ENCODE peak calls at places on chromosomes 12 and 14, in four cellular contexts. Y, M, E and W are unnamed samples.

GRCh38 chr12:75556306-75556899 is 45.0 kb upstream of the KRR1 start:
- DNase-seq in Y (no peak), E (no peak), M (no peak), W (no peak)

GRCh38 chr14:78530078-78530477 is 359.9 kb downstream of the NRXN3 start:
- DNase-seq in Y (no peak), M (peak), E (peak), W (no peak)

GRCh38 chr12:106416273-106416672 is 58.7 kb downstream of the POLR3B start:
- DNase-seq in M (peak), Y (no peak), E (peak), W (no peak)

GRCh38 chr14:45698462-45699134 is 445.6 kb upstream of the MIS18BP1 start:
- DNase-seq in E (no peak), Y (no peak), M (peak), W (peak)

GRCh38 chr12:27972721-27973120 is at the start of gene PTHLH:
- DNase-seq in E (no peak), M (no peak), Y (no peak), W (no peak)

GRCh38 chr12:79883216-79883615 is 51.7 kb downstream of the PPP1R12A start:
- DNase-seq in M (no peak), E (no peak), Y (no peak), W (peak)

GRCh38 chr14:82094819-82095218 is 561.2 kb upstream of the SEL1L start:
- DNase-seq in M (peak), Y (no peak), E (no peak), W (no peak)

GRCh38 chr12:27355486-27355885 is 22.9 kb downstream of the BMAL2 start:
- DNase-seq in E (no peak), M (no peak), Y (no peak), W (no peak)

GRCh38 chr12:54879132-54879531 is 24.8 kb downstream of the MUCL1 start:
- DNase-seq in E (no peak), Y (no peak), M (no peak), W (no peak)

GRCh38 chr12:52151859-52152783 is 39.7 kb downstream of the KRT80 start:
- DNase-seq in E (no peak), M (peak), Y (peak), W (peak)

GRCh38 chr12:6199531-6200265 is 502 bp upstream of the CD9 start:
- DNase-seq in M (no peak), Y (no peak), E (peak), W (no peak)

GRCh38 chr12:106044773-106045172 is 94.0 kb downstream of the NUAK1 start:
- DNase-seq in Y (no peak), M (no peak), E (no peak), W (no peak)

GRCh38 chr12:47393403-47393790 is 312.4 kb downstream of the RPAP3 start:
- DNase-seq in Y (no peak), E (no peak), M (no peak), W (no peak)

GRCh38 chr12:63911336-63911735 is 66.8 kb downstream of the SRGAP1 start:
- DNase-seq in M (no peak), E (no peak), Y (no peak), W (no peak)

GRCh38 chr14:33855672-33856071 is 95.2 kb downstream of the EGLN3 start:
- DNase-seq in Y (no peak), E (no peak), M (no peak), W (no peak)

GRCh38 chr12:53098354-53098981 is 1.0 kb downstream of the IGFBP6 start:
- DNase-seq in M (no peak), E (no peak), Y (no peak), W (peak)

GRCh38 chr14:68719634-68720384 is 73.1 kb downstream of the ZFP36L1 start:
- DNase-seq in Y (no peak), M (no peak), E (no peak), W (no peak)

GRCh38 chr12:95820096-95820703 is 29.6 kb upstream of the NTN4 start:
- DNase-seq in E (no peak), M (peak), Y (no peak), W (peak)

GRCh38 chr12:9049520-9050133 is 60.3 kb downstream of the KLRG1 start:
- DNase-seq in E (peak), M (peak), Y (no peak), W (peak)

GRCh38 chr12:71661977-71662522 is 1.6 kb downstream of the ZFC3H1 start:
- DNase-seq in E (no peak), Y (no peak), M (no peak), W (no peak)

GRCh38 chr14:102822311-102822863 is 45.1 kb downstream of the TRAF3 start:
- DNase-seq in E (no peak), M (no peak), Y (no peak), W (no peak)

GRCh38 chr14:98822917-98823316 is 449.1 kb downstream of the BCL11B start:
- DNase-seq in Y (no peak), E (no peak), M (no peak), W (peak)

GRCh38 chr12:2324375-2324774 is 271.6 kb downstream of the CACNA1C start:
- DNase-seq in M (no peak), Y (no peak), E (no peak), W (no peak)

GRCh38 chr14:69853774-69854173 is 25.4 kb upstream of the SMOC1 start:
- DNase-seq in Y (no peak), E (no peak), M (no peak), W (no peak)

GRCh38 chr12:77995436-77996167 is 164.9 kb downstream of the NAV3 start:
- DNase-seq in E (no peak), M (no peak), Y (no peak), W (peak)

GRCh38 chr14:90398841-90399540 is 2.2 kb downstream of the CALM1 start:
- DNase-seq in M (no peak), E (no peak), Y (no peak), W (no peak)

GRCh38 chr14:91354221-91354916 is 63.3 kb downstream of the CCDC88C start:
- DNase-seq in E (no peak), M (no peak), Y (no peak), W (no peak)

GRCh38 chr12:13668880-13669279 is 312.5 kb downstream of the GRIN2B start:
- DNase-seq in M (no peak), E (no peak), Y (no peak), W (no peak)

GRCh38 chr12:3129301-3130052 is 52.3 kb downstream of the TSPAN9 start:
- DNase-seq in M (no peak), Y (no peak), E (no peak), W (peak)